ENCODE peak calls at places on chromosomes 4 and X, in ten cellular contexts. J is hypothalamus; S is cardiac fibroblast; C is activated CD4-positive, alpha-beta T cell treated with anti-CD3 and anti-CD28 coated beads for 4 hours; K is AG09309; D is C1 segment of cervical spinal cord; N is amniotic stem cell; V is effector memory CD4-positive, alpha-beta T cell; Z is AG04450; U is DMS153. X is an unnamed sample.

GRCh38 chr4:17898553-17898952 is 87.8 kb downstream of the NCAPG start:
- DNase-seq in J (no peak), S (no peak), C (no peak), K (no peak), D (no peak), N (no peak), V (no peak), Z (no peak), U (no peak), X (no peak)

GRCh38 chr4:101981756-101982155 is 191.2 kb downstream of the BANK1 start:
- DNase-seq in J (no peak), S (no peak), C (no peak), K (no peak), D (no peak), N (no peak), V (no peak), Z (no peak), U (no peak), X (no peak)

GRCh38 chr4:1478766-1479355 is 72.6 kb upstream of the NKX1-1 start:
- DNase-seq in J (no peak), S (no peak), C (no peak), K (no peak), D (no peak), N (no peak), V (no peak), Z (no peak), U (no peak), X (no peak)

GRCh38 chr4:168528131-168528949 is 31.5 kb downstream of the PALLD start:
- DNase-seq in J (no peak), S (peak), C (no peak), K (no peak), D (no peak), N (no peak), V (no peak), Z (no peak), U (no peak), X (no peak)

GRCh38 chrX:7706032-7706431 is 136.9 kb upstream of the VCX start:
- DNase-seq in J (no peak), S (no peak), C (no peak), K (no peak), D (no peak), N (no peak), V (no peak), Z (no peak), U (peak), X (no peak)

GRCh38 chrX:9378980-9379696 is 85.7 kb upstream of the TBL1X start:
- DNase-seq in J (no peak), S (peak), C (no peak), K (no peak), D (no peak), N (no peak), V (no peak), Z (no peak), U (no peak), X (no peak)

GRCh38 chr4:60216752-60217151 is 983.4 kb upstream of the ADGRL3 start:
- DNase-seq in J (no peak), S (peak), C (no peak), K (no peak), D (no peak), N (peak), V (no peak), Z (no peak), U (no peak), X (no peak)

GRCh38 chr4:70714061-70714468 is 7.7 kb upstream of the RUFY3 start:
- DNase-seq in J (no peak), S (peak), C (no peak), K (no peak), D (no peak), N (no peak), V (no peak), Z (no peak), U (no peak), X (no peak)

GRCh38 chrX:140701480-140701879 is 8.1 kb upstream of the LINC00632 start:
- DNase-seq in J (peak), S (peak), C (no peak), K (no peak), D (no peak), N (no peak), V (no peak), Z (no peak), U (peak), X (no peak)

GRCh38 chrX:134865730-134866129 is 125.1 kb upstream of the SMIM10 start:
- DNase-seq in J (no peak), S (peak), C (no peak), K (no peak), D (no peak), N (no peak), V (no peak), Z (no peak), U (no peak), X (no peak)

GRCh38 chrX:154779261-154779660 is 16.6 kb downstream of the DKC1 start:
- DNase-seq in J (no peak), S (peak), C (no peak), K (peak), D (no peak), N (no peak), V (no peak), Z (peak), U (no peak), X (no peak)

GRCh38 chr4:137700072-137700471 is 167.8 kb upstream of the PCDH18 start:
- DNase-seq in J (no peak), S (peak), C (no peak), K (no peak), D (no peak), N (no peak), V (no peak), Z (no peak), U (no peak), X (no peak)

GRCh38 chr4:118396881-118397666 is 44.3 kb upstream of the PRSS12 start:
- DNase-seq in J (no peak), S (no peak), C (no peak), K (no peak), D (no peak), N (no peak), V (no peak), Z (no peak), U (no peak), X (no peak)

GRCh38 chrX:1468250-1468772 is 15.6 kb upstream of the ASMTL start:
- DNase-seq in J (peak), S (peak), C (peak), K (peak), D (no peak), N (peak), V (peak), Z (no peak), U (no peak), X (peak)

GRCh38 chr4:156832886-156833285 is 138.7 kb downstream of the PDGFC start:
- DNase-seq in J (no peak), S (peak), C (no peak), K (no peak), D (no peak), N (no peak), V (no peak), Z (no peak), U (no peak), X (no peak)

GRCh38 chr4:152734015-152734698 is 45.4 kb downstream of the TIGD4 start:
- DNase-seq in J (no peak), S (no peak), C (no peak), K (no peak), D (no peak), N (no peak), V (no peak), Z (no peak), U (no peak), X (no peak)

GRCh38 chr4:158146736-158147135 is 26.1 kb downstream of the GASK1B start:
- DNase-seq in J (no peak), S (no peak), C (no peak), K (no peak), D (no peak), N (no peak), V (no peak), Z (no peak), U (no peak), X (no peak)

GRCh38 chr4:151604238-151604637 is 156.6 kb downstream of the GATB start:
- DNase-seq in J (no peak), S (peak), C (no peak), K (no peak), D (no peak), N (peak), V (no peak), Z (no peak), U (no peak), X (no peak)

GRCh38 chrX:53241558-53241957 is 16.6 kb upstream of the KDM5C start:
- DNase-seq in J (no peak), S (no peak), C (no peak), K (no peak), D (no peak), N (no peak), V (no peak), Z (no peak), U (no peak), X (no peak)

GRCh38 chr4:152045781-152046571 is 285.2 kb upstream of the GATB start:
- DNase-seq in J (no peak), S (peak), C (peak), K (no peak), D (no peak), N (no peak), V (no peak), Z (no peak), U (no peak), X (no peak)

GRCh38 chr4:2412534-2412884 is 5.9 kb downstream of the ZFYVE28 start:
- DNase-seq in J (no peak), S (no peak), C (peak), K (no peak), D (no peak), N (no peak), V (peak), Z (no peak), U (no peak), X (peak)

GRCh38 chrX:103056902-103057301 is 7.1 kb downstream of the BEX1 start:
- DNase-seq in J (no peak), S (no peak), C (no peak), K (no peak), D (no peak), N (no peak), V (no peak), Z (no peak), U (no peak), X (no peak)